ENCODE peak calls at places on chromosomes 11 and 22, in seven cellular contexts. N, K, F, D, L, T and R are unnamed samples.

GRCh38 chr22:18994056-18994455 is 58.0 kb upstream of the PRODH start:
- DNase-seq in N (no peak), K (no peak), F (no peak), D (no peak), L (no peak), T (no peak), R (no peak)

GRCh38 chr22:41799486-41800347 is 762 bp upstream of the CCDC134 start:
- DNase-seq in N (no peak), K (peak), F (peak), D (peak), L (no peak), T (no peak), R (peak)

GRCh38 chr11:110430267-110431211 is 791 bp downstream of the FDX1 start:
- DNase-seq in N (no peak), K (peak), F (peak), D (peak), L (peak), T (peak), R (peak)

GRCh38 chr11:120547871-120548681 is 36.5 kb downstream of the GRIK4 start:
- DNase-seq in N (no peak), K (peak), F (peak), D (no peak), L (peak), T (peak), R (peak)

GRCh38 chr11:71500601-71501021 is 26.5 kb upstream of the KRTAP5-7 start:
- DNase-seq in N (no peak), K (no peak), F (no peak), D (no peak), L (no peak), T (no peak), R (peak)

GRCh38 chr22:36379593-36380361 is 8.0 kb downstream of the MYH9 start:
- DNase-seq in N (peak), K (no peak), F (no peak), D (no peak), L (no peak), T (no peak), R (peak)

GRCh38 chr11:8356731-8357504 is 93.2 kb upstream of the LMO1 start:
- DNase-seq in N (no peak), K (no peak), F (no peak), D (no peak), L (no peak), T (no peak), R (no peak)

GRCh38 chr11:116962108-116962507 is 124.7 kb upstream of the APOA1 start:
- DNase-seq in N (no peak), K (no peak), F (no peak), D (no peak), L (no peak), T (no peak), R (no peak)

GRCh38 chr11:120643254-120643653 is 131.7 kb downstream of the GRIK4 start:
- DNase-seq in N (no peak), K (no peak), F (no peak), D (no peak), L (no peak), T (peak), R (no peak)

GRCh38 chr11:3139481-3140290 is 25.4 kb downstream of the OSBPL5 start:
- DNase-seq in N (no peak), K (no peak), F (no peak), D (no peak), L (no peak), T (no peak), R (no peak)

GRCh38 chr22:19663821-19664325 is 50.4 kb upstream of the SEPTIN5 start:
- DNase-seq in N (no peak), K (no peak), F (peak), D (no peak), L (peak), T (no peak), R (no peak)

GRCh38 chr22:45896153-45896951 is 80.6 kb downstream of the WNT7B start:
- DNase-seq in N (no peak), K (no peak), F (no peak), D (no peak), L (no peak), T (peak), R (no peak)

GRCh38 chr11:116232364-116232801 is 540.4 kb downstream of the BUD13 start:
- DNase-seq in N (no peak), K (no peak), F (no peak), D (no peak), L (peak), T (no peak), R (no peak)

GRCh38 chr22:25223269-25223850 is 3.9 kb downstream of the CRYBB2 start:
- DNase-seq in N (no peak), K (no peak), F (no peak), D (no peak), L (no peak), T (no peak), R (no peak)